ENCODE peak calls at places on chromosomes 3 and 15, in six cellular contexts. G is fibroblast of lung, H is left ventricle myocardium inferior, N is tibial artery, T is pancreas, E is heart right ventricle. X is an unnamed sample.

GRCh38 chr3:195820901-195821300 is 9.2 kb upstream of the MUC4 start:
- DNase-seq in N (no peak), G (no peak), T (no peak), E (no peak), H (no peak), X (no peak)

GRCh38 chr3:46312996-46313395 is 40.9 kb upstream of the CCR2 start:
- DNase-seq in N (peak; percentile 69), H (no peak), G (no peak), E (no peak), T (no peak), X (no peak)

GRCh38 chr3:185363662-185364203 is 797 bp downstream of the MAP3K13 start:
- DNase-seq in H (no peak), N (no peak), T (no peak), G (no peak), E (no peak), X (no peak)

GRCh38 chr15:38554354-38554753 is 10.3 kb downstream of the RASGRP1 start:
- DNase-seq in H (no peak), E (no peak), G (peak; percentile 71), N (no peak), T (no peak), X (peak; percentile 28)

GRCh38 chr3:47365213-47366153 is 15.3 kb upstream of the PTPN23 start:
- DNase-seq in G (peak; percentile 78), N (no peak), T (peak; percentile 33), H (no peak), E (no peak), X (no peak)

GRCh38 chr3:45054196-45054857 is 28.2 kb downstream of the CLEC3B start:
- DNase-seq in N (peak; percentile 41), E (no peak), H (no peak), T (no peak), G (peak; percentile 84), X (no peak)

GRCh38 chr15:26731965-26732364 is 40.9 kb downstream of the GABRB3 start:
- DNase-seq in T (no peak), H (no peak), E (no peak), N (no peak), G (no peak), X (no peak)

GRCh38 chr3:112654492-112654891 is 13.5 kb upstream of the CCDC80 start:
- DNase-seq in N (no peak), G (no peak), H (no peak), T (no peak), E (no peak), X (no peak)

GRCh38 chr15:82911458-82911857 is 41.1 kb downstream of the HOMER2 start:
- DNase-seq in G (no peak), E (no peak), H (no peak), N (no peak), T (no peak), X (no peak)
- TF ChIP-seq CTCF in G (no peak), E (no peak), H (no peak), N (no peak), T (no peak), X (no peak)

GRCh38 chr3:40719660-40720287 is 195.0 kb downstream of the ZNF621 start:
- DNase-seq in E (no peak), H (no peak), N (no peak), T (peak; percentile 56), G (peak; percentile 3), X (no peak)
- TF ChIP-seq CTCF in E (peak; percentile 30), H (peak; percentile 61), N (peak; percentile 36), T (peak; percentile 52), G (no peak), X (no peak)

DNA sequence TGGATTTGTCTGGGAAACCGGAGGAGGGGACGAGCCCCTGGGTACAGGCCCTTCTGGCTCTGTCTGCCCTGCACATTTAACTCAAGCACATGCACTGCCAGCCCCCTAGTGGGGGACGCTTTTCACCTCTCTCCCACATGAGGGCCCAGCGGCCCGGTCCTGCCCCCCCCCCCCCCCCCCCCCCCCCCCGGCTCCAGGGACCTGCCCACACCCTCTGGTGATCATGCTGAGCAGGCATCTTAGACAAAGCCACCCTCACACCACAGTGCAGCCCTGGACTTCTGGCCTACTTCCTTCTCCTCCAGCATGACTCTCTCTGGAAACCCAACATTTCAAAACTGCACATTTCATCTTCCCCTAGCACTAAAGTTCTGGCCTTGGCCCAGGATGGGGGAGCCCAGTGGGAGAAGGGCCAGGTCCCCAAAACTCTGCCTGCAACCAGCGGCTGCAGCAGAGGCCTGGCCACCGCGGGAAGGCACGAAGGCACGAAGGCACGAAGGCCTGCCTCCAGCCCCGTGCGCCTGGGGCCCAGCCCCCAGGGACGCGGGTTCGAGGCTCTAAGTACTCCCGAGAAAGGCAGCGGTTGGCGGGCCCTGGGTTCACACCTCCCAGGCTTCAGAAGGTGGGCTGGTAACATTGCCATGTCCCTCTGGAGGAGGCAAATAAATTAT is 14.1 kb downstream of the KLF15 start:
- DNase-seq in N (peak; percentile 22), G (no peak), H (no peak), T (peak; percentile 19), E (no peak), X (no peak)
- TF ChIP-seq CTCF in N (no peak), G (no peak), H (no peak), T (no peak), E (no peak), X (no peak)

GRCh38 chr15:65212097-65212496 is 824 bp upstream of the CILP start:
- DNase-seq in H (no peak), G (no peak), T (no peak), E (no peak), N (no peak), X (peak; percentile 76)
- TF ChIP-seq CTCF in H (peak; percentile 40), G (peak; percentile 37), T (no peak), E (peak; percentile 20), N (no peak), X (peak; percentile 67)